ENCODE peak calls at places on chromosomes 2 and 18, in four cellular contexts. One of them, this sample, is unnamed.
A peak's percentile ranks its signal among the peaks of the same experiment; 100 is the strongest.

GRCh38 chr2:20578895-20579825 is 71.7 kb downstream of the HS1BP3 start:
- DNase-seq in HepG2: peak; percentile 100
- DNase-seq in neural progenitor cell: no peak
- DNase-seq in GM23248: peak; percentile 98
- DNase-seq in this sample: peak; percentile 97

GRCh38 chr18:70423988-70424387 is 135.1 kb downstream of the SOCS6 start:
- DNase-seq in neural progenitor cell: peak; percentile 20
- DNase-seq in HepG2: no peak
- DNase-seq in GM23248: peak; percentile 61
- DNase-seq in this sample: peak; percentile 90

GRCh38 chr18:36735130-36735529 is 93.7 kb downstream of the TPGS2 start:
- DNase-seq in GM23248: no peak
- DNase-seq in neural progenitor cell: no peak
- DNase-seq in HepG2: no peak
- DNase-seq in this sample: no peak

GRCh38 chr2:127641846-127642510 is 4.0 kb upstream of the GPR17 start:
- DNase-seq in GM23248: no peak
- DNase-seq in HepG2: no peak
- DNase-seq in neural progenitor cell: no peak
- DNase-seq in this sample: no peak

GRCh38 chr2:9982248-9982647 is 30.8 kb downstream of the GRHL1 start:
- DNase-seq in neural progenitor cell: no peak
- DNase-seq in GM23248: peak; percentile 92
- DNase-seq in HepG2: no peak
- DNase-seq in this sample: peak; percentile 82

GRCh38 chr2:73085691-73086090 is 14.2 kb upstream of the SFXN5 start:
- DNase-seq in GM23248: peak; percentile 87
- DNase-seq in HepG2: peak; percentile 74
- DNase-seq in neural progenitor cell: peak; percentile 91
- DNase-seq in this sample: peak; percentile 98

GRCh38 chr2:226893206-226893605 is 57.4 kb downstream of the RHBDD1 start:
- DNase-seq in neural progenitor cell: no peak
- DNase-seq in GM23248: peak; percentile 64
- DNase-seq in HepG2: no peak
- DNase-seq in this sample: no peak

GRCh38 chr2:159557437-159558034 is 58.8 kb downstream of the BAZ2B start:
- DNase-seq in HepG2: peak; percentile 42
- DNase-seq in neural progenitor cell: peak; percentile 40
- DNase-seq in GM23248: peak; percentile 25
- DNase-seq in this sample: no peak

GRCh38 chr2:7467782-7468447 is 550.7 kb downstream of the RNF144A start:
- DNase-seq in GM23248: no peak
- DNase-seq in HepG2: no peak
- DNase-seq in neural progenitor cell: no peak
- DNase-seq in this sample: no peak

GRCh38 chr18:41391616-41392610 is 563.1 kb upstream of the PIK3C3 start:
- DNase-seq in neural progenitor cell: peak; percentile 85
- DNase-seq in GM23248: peak; percentile 80
- DNase-seq in HepG2: peak; percentile 47
- DNase-seq in this sample: peak; percentile 46

GRCh38 chr18:74508366-74508765 is 12.2 kb downstream of the CNDP2 start:
- DNase-seq in HepG2: no peak
- DNase-seq in neural progenitor cell: no peak
- DNase-seq in GM23248: no peak
- DNase-seq in this sample: no peak

GRCh38 chr2:219497495-219498279 is 1.0 kb upstream of the GMPPA start:
- DNase-seq in GM23248: peak; percentile 94
- DNase-seq in neural progenitor cell: peak; percentile 76
- DNase-seq in HepG2: peak; percentile 38
- DNase-seq in this sample: peak; percentile 100

GRCh38 chr2:29223257-29223656 is 108.0 kb downstream of the CLIP4 start:
- DNase-seq in GM23248: no peak
- DNase-seq in neural progenitor cell: no peak
- DNase-seq in HepG2: no peak
- DNase-seq in this sample: no peak

GRCh38 chr2:34103437-34103836 is 504.3 kb upstream of the FAM98A start:
- DNase-seq in neural progenitor cell: no peak
- DNase-seq in HepG2: no peak
- DNase-seq in GM23248: no peak
- DNase-seq in this sample: no peak

GRCh38 chr2:166632616-166633015 is 138.6 kb upstream of the SCN7A start:
- DNase-seq in HepG2: no peak
- DNase-seq in neural progenitor cell: no peak
- DNase-seq in GM23248: peak; percentile 53
- DNase-seq in this sample: no peak

GRCh38 chr2:99205491-99205890 is 24.5 kb downstream of the MRPL30 start:
- DNase-seq in neural progenitor cell: no peak
- DNase-seq in GM23248: no peak
- DNase-seq in HepG2: no peak
- DNase-seq in this sample: no peak

GRCh38 chr18:363327-364115 is 95.7 kb upstream of the THOC1 start:
- DNase-seq in neural progenitor cell: no peak
- DNase-seq in HepG2: no peak
- DNase-seq in GM23248: peak; percentile 67
- DNase-seq in this sample: no peak

GRCh38 chr2:124983595-124983994 is 958.5 kb downstream of the CNTNAP5 start:
- DNase-seq in HepG2: no peak
- DNase-seq in neural progenitor cell: no peak
- DNase-seq in GM23248: peak; percentile 11
- DNase-seq in this sample: peak; percentile 73

GRCh38 chr2:102070058-102070642 is 72.4 kb upstream of the IL1R1 start:
- DNase-seq in HepG2: peak; percentile 79
- DNase-seq in GM23248: peak; percentile 88
- DNase-seq in neural progenitor cell: no peak
- DNase-seq in this sample: peak; percentile 78

GRCh38 chr2:36380624-36381481 is 25.3 kb downstream of the CRIM1 start:
- DNase-seq in neural progenitor cell: peak; percentile 68
- DNase-seq in HepG2: peak; percentile 99
- DNase-seq in GM23248: no peak
- DNase-seq in this sample: peak; percentile 58

GRCh38 chr2:240287496-240288086 is 147.1 kb upstream of the OTOS start:
- DNase-seq in GM23248: no peak
- DNase-seq in HepG2: no peak
- DNase-seq in neural progenitor cell: no peak
- DNase-seq in this sample: no peak

GRCh38 chr2:11748861-11749645 is 2.6 kb downstream of the LPIN1 start:
- DNase-seq in HepG2: no peak
- DNase-seq in neural progenitor cell: no peak
- DNase-seq in GM23248: no peak
- DNase-seq in this sample: peak; percentile 82
- H3K79me2 ChIP-seq in HepG2: peaks cover 47% of the 10 kb centered on the region
- H3K79me2 ChIP-seq in neural progenitor cell: peaks cover 52% of the 10 kb centered on the region
- H3K79me2 ChIP-seq in GM23248: peaks cover 69% of the 10 kb centered on the region
- H3K79me2 ChIP-seq in this sample: peaks cover 68% of the 10 kb centered on the region

DNA sequence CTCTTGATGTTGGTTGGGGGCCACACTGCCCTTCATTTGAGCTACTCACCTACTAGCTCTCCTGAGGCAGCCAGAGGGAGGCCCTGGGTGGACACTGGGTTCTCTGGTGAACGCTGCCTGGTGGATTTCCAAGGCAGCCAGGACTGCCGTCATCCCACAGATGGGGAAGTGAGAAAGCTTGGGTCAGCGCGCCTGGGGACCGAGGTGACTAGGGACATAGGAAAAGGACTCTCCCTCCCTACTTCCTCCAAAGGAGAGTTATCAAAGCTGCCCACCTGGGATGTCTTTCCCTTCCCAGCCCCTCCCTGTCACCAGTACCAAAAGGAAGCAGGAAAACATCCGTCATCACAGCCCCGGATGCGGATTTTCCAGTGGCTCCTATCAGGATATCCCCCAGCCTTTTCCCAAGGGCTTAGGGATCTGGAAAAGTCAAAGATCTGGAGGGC is 3.8 kb upstream of the SEMA4C start:
- DNase-seq in HepG2: no peak
- DNase-seq in GM23248: no peak
- DNase-seq in neural progenitor cell: no peak
- DNase-seq in this sample: no peak
- H3K9me3 ChIP-seq in HepG2: no peaks in the 10 kb centered on the region
- H3K9me3 ChIP-seq in GM23248: no peaks in the 10 kb centered on the region
- H3K9me3 ChIP-seq in neural progenitor cell: no peaks in the 10 kb centered on the region
- H3K9me3 ChIP-seq in this sample: no peaks in the 10 kb centered on the region

GRCh38 chr2:217186152-217186551 is 326.3 kb upstream of the TNP1 start:
- DNase-seq in neural progenitor cell: no peak
- DNase-seq in GM23248: no peak
- DNase-seq in HepG2: no peak
- DNase-seq in this sample: no peak
- H3K4me3 ChIP-seq in neural progenitor cell: no peak overlapping the region
- H3K4me3 ChIP-seq in GM23248: no peak overlapping the region
- H3K4me3 ChIP-seq in HepG2: no peak overlapping the region
- H3K4me3 ChIP-seq in this sample: no peak overlapping the region

GRCh38 chr2:216635701-216636541 is 2.7 kb downstream of the IGFBP2 start:
- DNase-seq in GM23248: no peak
- DNase-seq in neural progenitor cell: peak; percentile 89
- DNase-seq in HepG2: no peak
- DNase-seq in this sample: peak; percentile 86
- H3K79me2 ChIP-seq in GM23248: no peaks in the 10 kb centered on the region
- H3K79me2 ChIP-seq in neural progenitor cell: peaks cover 74% of the 10 kb centered on the region
- H3K79me2 ChIP-seq in HepG2: no peaks in the 10 kb centered on the region
- H3K79me2 ChIP-seq in this sample: peaks cover 48% of the 10 kb centered on the region

GRCh38 chr2:4175343-4175742 is 472.0 kb downstream of the DCDC2C start:
- DNase-seq in HepG2: no peak
- DNase-seq in neural progenitor cell: no peak
- DNase-seq in GM23248: no peak
- DNase-seq in this sample: no peak
- H3K9me3 ChIP-seq in HepG2: peaks cover 67% of the 10 kb centered on the region
- H3K9me3 ChIP-seq in neural progenitor cell: no peaks in the 10 kb centered on the region
- H3K9me3 ChIP-seq in GM23248: no peaks in the 10 kb centered on the region
- H3K9me3 ChIP-seq in this sample: peaks cover 3% of the 10 kb centered on the region

GRCh38 chr2:44927979-44928659 is 13.4 kb upstream of the SIX3 start:
- DNase-seq in HepG2: no peak
- DNase-seq in neural progenitor cell: peak; percentile 86
- DNase-seq in GM23248: no peak
- DNase-seq in this sample: no peak
- H3K4me3 ChIP-seq in HepG2: no peak overlapping the region
- H3K4me3 ChIP-seq in neural progenitor cell: peak overlapping the region; percentile 42
- H3K4me3 ChIP-seq in GM23248: no peak overlapping the region
- H3K4me3 ChIP-seq in this sample: no peak overlapping the region

GRCh38 chr2:234985608-234986115 is 33.8 kb downstream of the SH3BP4 start:
- DNase-seq in HepG2: no peak
- DNase-seq in neural progenitor cell: no peak
- DNase-seq in GM23248: no peak
- DNase-seq in this sample: peak; percentile 17
- H3K79me2 ChIP-seq in HepG2: peaks cover 100% of the 10 kb centered on the region
- H3K79me2 ChIP-seq in neural progenitor cell: peaks cover 100% of the 10 kb centered on the region
- H3K79me2 ChIP-seq in GM23248: peaks cover 93% of the 10 kb centered on the region
- H3K79me2 ChIP-seq in this sample: peaks cover 93% of the 10 kb centered on the region